ENCODE peak calls at places on chromosomes 5 and 9, in five cellular contexts. W is NT2/D1, S is H1, H is GM12878, G is HepG2. U is an unnamed sample.

GRCh38 chr5:19886123-19886921 is 101.7 kb downstream of the CDH18 start:
- DNase-seq in W (no peak), H (no peak), S (no peak), G (no peak), U (no peak)

GRCh38 chr9:133727277-133727875 is 10.8 kb downstream of the SARDH start:
- DNase-seq in S (no peak), W (no peak), H (no peak), G (no peak), U (no peak)

GRCh38 chr9:18002718-18003438 is 424.0 kb downstream of the SH3GL2 start:
- DNase-seq in S (no peak), W (no peak), G (no peak), H (no peak), U (no peak)

GRCh38 chr5:104347119-104347708 is 784.6 kb upstream of the NUDT12 start:
- DNase-seq in H (no peak), W (no peak), G (no peak), S (no peak), U (no peak)

GRCh38 chr9:74293479-74293878 is 203.7 kb upstream of the RORB start:
- DNase-seq in H (no peak), G (no peak), W (peak), S (no peak), U (no peak)

GRCh38 chr9:13705913-13706312 is 426.4 kb upstream of the MPDZ start:
- DNase-seq in H (no peak), W (no peak), G (no peak), S (no peak), U (no peak)

GRCh38 chr9:119322137-119322695 is 47.0 kb downstream of the BRINP1 start:
- DNase-seq in W (no peak), G (peak), H (no peak), S (no peak), U (no peak)

GRCh38 chr9:81626511-81626910 is 62.8 kb downstream of the TLE1 start:
- DNase-seq in S (no peak), H (no peak), W (no peak), G (peak), U (no peak)

GRCh38 chr5:100676807-100677631 is 141.8 kb downstream of the FAM174A start:
- DNase-seq in G (no peak), W (no peak), S (no peak), H (no peak), U (no peak)

GRCh38 chr5:115272297-115272958 is 9.8 kb upstream of the PGGT1B start:
- DNase-seq in S (no peak), W (no peak), G (no peak), H (no peak), U (no peak)

GRCh38 chr5:77232959-77233358 is 22.5 kb downstream of the PDE8B start:
- DNase-seq in G (no peak), S (no peak), W (no peak), H (no peak), U (no peak)

GRCh38 chr5:96087939-96088338 is 126.3 kb upstream of the ELL2 start:
- DNase-seq in W (no peak), H (no peak), S (no peak), G (no peak), U (no peak)

GRCh38 chr5:96083361-96083881 is 121.8 kb upstream of the ELL2 start:
- DNase-seq in H (no peak), S (no peak), W (peak), G (no peak), U (no peak)

GRCh38 chr5:96088676-96089075 is 127.0 kb upstream of the ELL2 start:
- DNase-seq in G (no peak), H (no peak), W (no peak), S (no peak), U (no peak)

GRCh38 chr5:96081276-96081858 is 119.7 kb upstream of the ELL2 start:
- DNase-seq in G (no peak), W (no peak), H (no peak), S (no peak), U (no peak)

GRCh38 chr5:96084874-96085545 is 123.4 kb upstream of the ELL2 start:
- DNase-seq in W (no peak), H (no peak), G (no peak), S (no peak), U (no peak)
- TF ChIP-seq SUZ12 in W (no peak), H (no peak), G (no peak), S (no peak), U (no peak)

GRCh38 chr5:39757121-39757520 is 332.3 kb upstream of the DAB2 start:
- DNase-seq in H (no peak), W (no peak), S (no peak), G (no peak), U (no peak)
- TF ChIP-seq SUZ12 in H (no peak), W (no peak), S (no peak), G (no peak), U (no peak)

GRCh38 chr5:153641183-153641688 is 150.8 kb downstream of the GRIA1 start:
- DNase-seq in S (no peak), W (no peak), G (no peak), H (no peak), U (no peak)
- TF ChIP-seq SUZ12 in S (no peak), W (no peak), G (no peak), H (no peak), U (no peak)

DNA sequence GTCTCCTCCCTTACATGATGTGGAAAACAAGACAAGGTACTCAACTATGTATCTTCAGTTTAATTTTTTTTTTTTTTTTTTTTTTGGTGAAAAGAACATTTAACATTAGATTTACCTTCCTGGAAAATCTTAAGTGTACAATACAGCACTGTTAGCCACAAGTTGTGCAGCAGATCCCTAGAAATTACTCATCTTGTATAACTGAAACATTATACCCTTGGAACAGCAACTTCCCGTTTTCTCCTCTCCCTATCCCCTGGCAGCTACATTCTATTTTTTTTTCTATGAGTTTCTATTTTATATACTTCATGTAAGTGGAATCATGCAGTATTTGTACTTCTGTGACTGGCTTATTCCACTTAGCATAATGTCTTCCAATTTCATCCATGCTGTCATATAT is 421.9 kb upstream of the FTMT start:
- DNase-seq in W (no peak), S (no peak), G (no peak), H (no peak), U (no peak)
- TF ChIP-seq SUZ12 in W (no peak), S (no peak), G (no peak), H (no peak), U (no peak)

GRCh38 chr5:74401566-74402320 is 238.8 kb downstream of the ENC1 start:
- DNase-seq in G (no peak), H (no peak), W (no peak), S (no peak), U (no peak)

GRCh38 chr5:74400067-74400466 is 240.5 kb downstream of the ENC1 start:
- DNase-seq in H (no peak), W (no peak), G (no peak), S (no peak), U (no peak)

GRCh38 chr5:74403771-74404170 is 236.8 kb downstream of the ENC1 start:
- DNase-seq in W (no peak), H (no peak), S (no peak), G (no peak), U (no peak)

GRCh38 chr5:74404574-74405310 is 235.8 kb downstream of the ENC1 start:
- DNase-seq in S (no peak), W (no peak), H (no peak), G (no peak), U (no peak)

DNA sequence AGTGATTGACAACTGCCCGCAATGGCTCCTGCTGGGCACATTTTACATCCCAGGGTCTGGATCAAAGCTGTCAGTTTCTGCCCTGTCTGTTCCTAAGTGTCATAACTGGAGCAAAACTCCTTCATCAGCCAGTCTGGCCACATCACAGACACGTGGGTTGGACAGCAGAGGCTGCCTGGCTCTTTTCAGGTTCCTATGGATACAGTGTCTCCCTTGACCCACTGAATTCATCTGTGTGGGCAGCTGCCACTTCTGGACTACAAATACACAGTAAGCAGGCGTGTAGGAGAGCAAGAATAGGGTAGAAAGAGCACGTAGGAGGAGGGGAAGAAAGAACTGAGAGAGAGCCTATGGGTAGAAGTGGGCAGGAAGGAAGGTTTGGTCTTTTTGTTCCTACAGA is 238.0 kb downstream of the ENC1 start:
- DNase-seq in H (no peak), G (no peak), W (no peak), S (no peak), U (no peak)
- TF ChIP-seq SUZ12 in H (no peak), G (no peak), W (no peak), S (no peak), U (no peak)

DNA sequence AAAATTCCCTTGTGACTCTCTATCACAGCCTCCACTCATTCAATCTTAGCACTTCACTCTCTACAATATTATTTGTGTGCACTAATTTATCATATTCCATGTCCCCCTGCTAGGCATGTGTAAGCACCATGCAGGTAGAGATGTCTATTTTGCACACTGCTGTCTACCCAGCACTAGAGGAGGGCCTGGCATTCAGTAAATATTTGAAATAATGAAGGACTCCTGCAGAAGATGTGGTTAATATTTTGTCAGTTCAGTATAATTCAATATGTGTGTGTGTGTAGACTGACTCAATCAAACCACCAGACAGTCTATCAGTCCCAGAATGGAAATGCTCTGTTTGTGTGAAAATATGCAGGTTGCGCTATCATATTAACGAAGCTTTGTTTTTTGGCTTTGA is 313.6 kb upstream of the CDH6 start:
- DNase-seq in W (no peak), G (no peak), H (no peak), S (no peak), U (no peak)
- TF ChIP-seq SUZ12 in W (no peak), G (no peak), H (no peak), S (no peak), U (no peak)

DNA sequence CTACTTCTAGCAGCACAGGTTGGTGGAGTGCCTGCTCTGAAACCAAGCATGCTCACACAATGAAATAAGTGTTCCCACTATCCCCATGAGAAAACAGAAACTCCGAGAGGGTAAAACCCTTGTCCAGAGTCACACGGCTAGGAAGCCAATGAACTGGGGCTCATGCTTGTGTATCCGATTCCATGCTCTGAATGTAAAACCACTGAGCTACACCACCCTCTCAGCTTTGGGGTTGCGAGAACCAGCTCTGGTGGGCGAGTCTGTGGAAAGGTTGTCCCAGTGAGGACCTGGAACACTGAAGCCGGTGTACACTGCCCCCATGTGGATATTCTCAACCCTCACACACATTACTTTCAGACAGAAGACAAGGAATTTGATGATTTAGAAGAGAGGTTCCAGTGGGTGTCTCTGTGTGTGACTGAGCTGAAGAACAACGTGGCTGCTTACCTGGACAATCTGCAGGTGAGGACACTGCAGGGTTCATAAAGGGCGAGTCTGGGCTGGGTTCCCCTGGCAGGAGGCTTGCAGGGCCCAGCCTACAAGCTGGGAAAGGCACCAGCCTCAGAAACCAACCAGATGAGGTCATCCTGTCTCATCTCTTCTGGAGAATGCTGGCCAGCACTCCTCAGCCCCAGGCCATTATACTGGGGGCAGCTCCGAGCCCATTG is 37.4 kb downstream of the ARHGEF37 start:
- DNase-seq in S (peak), H (peak), W (no peak), G (peak), U (peak)
- TF ChIP-seq SUZ12 in S (no peak), H (no peak), W (no peak), G (no peak), U (no peak)

GRCh38 chr5:35852084-35852734 is 4.5 kb upstream of the IL7R start:
- DNase-seq in W (no peak), H (peak), S (no peak), G (no peak), U (no peak)
- TF ChIP-seq SUZ12 in W (no peak), H (no peak), S (no peak), G (no peak), U (no peak)

U was measured in HEK293T.